ENCODE peak calls at places on chromosome 16, in five cellular contexts. W is epithelial cell of esophagus, F is uterus, T is GM12865, S is psoas muscle. K is an unnamed sample.

GRCh38 chr16:28063047-28063521 is 430 bp downstream of the GSG1L start:
- DNase-seq in F (no peak), W (no peak), T (no peak), S (no peak), K (no peak)

GRCh38 chr16:6571044-6571443 is 761.6 kb upstream of the RBFOX1 start:
- DNase-seq in T (no peak), F (no peak), W (no peak), S (no peak), K (no peak)

GRCh38 chr16:54421220-54421619 is 134.6 kb upstream of the IRX3 start:
- DNase-seq in W (no peak), S (no peak), T (no peak), F (no peak), K (no peak)

GRCh38 chr16:11403534-11403795 is 58.2 kb downstream of the RMI2 start:
- DNase-seq in S (no peak), T (no peak), W (no peak), F (no peak), K (no peak)

GRCh38 chr16:17829826-17830225 is 359.1 kb upstream of the XYLT1 start:
- DNase-seq in T (no peak), F (no peak), W (no peak), S (no peak), K (no peak)

GRCh38 chr16:79843145-79843544 is 242.6 kb upstream of the MAF start:
- DNase-seq in W (no peak), S (no peak), T (no peak), F (no peak), K (no peak)

GRCh38 chr16:66270333-66270927 is 96.1 kb upstream of the CDH5 start:
- DNase-seq in T (peak; percentile 58), S (peak; percentile 84), W (peak; percentile 53), F (peak; percentile 53), K (no peak)

GRCh38 chr16:71255721-71256120 is 25.2 kb upstream of the HYDIN start:
- DNase-seq in F (no peak), T (no peak), S (no peak), W (no peak), K (no peak)

GRCh38 chr16:86424968-86425367 is 85.4 kb upstream of the FOXF1 start:
- DNase-seq in T (no peak), F (no peak), W (no peak), S (no peak), K (no peak)

GRCh38 chr16:85898521-85899442 is at the start of gene IRF8:
- DNase-seq in W (no peak), S (peak; percentile 76), T (peak; percentile 95), F (no peak), K (no peak)

GRCh38 chr16:80034948-80035700 is 434.6 kb upstream of the MAF start:
- DNase-seq in T (no peak), S (no peak), W (no peak), F (no peak), K (no peak)

GRCh38 chr16:71895679-71896385 is 501 bp downstream of the IST1 start:
- DNase-seq in S (peak; percentile 69), W (peak; percentile 52), T (peak; percentile 57), F (no peak), K (no peak)

GRCh38 chr16:52497067-52497816 is 49.7 kb downstream of the TOX3 start:
- DNase-seq in W (peak; percentile 58), F (no peak), T (no peak), S (no peak), K (no peak)

GRCh38 chr16:79047337-79047736 is 553.2 kb downstream of the MAF start:
- DNase-seq in S (no peak), T (peak; percentile 14), F (no peak), W (peak; percentile 6), K (no peak)

GRCh38 chr16:81707411-81708321 is 71.4 kb upstream of the PLCG2 start:
- DNase-seq in W (peak; percentile 30), T (no peak), S (no peak), F (no peak), K (peak; percentile 90)

GRCh38 chr16:58088116-58088515 is 41.1 kb downstream of the CFAP20 start:
- DNase-seq in T (no peak), F (no peak), S (no peak), W (no peak), K (peak; percentile 68)

GRCh38 chr16:89564476-89565255 is 4.2 kb downstream of the RPL13 start:
- DNase-seq in W (peak; percentile 33), F (no peak), S (no peak), T (peak; percentile 52), K (no peak)

GRCh38 chr16:89358030-89359005 is 132.0 kb downstream of the ANKRD11 start:
- DNase-seq in T (peak; percentile 53), W (no peak), S (peak; percentile 50), F (no peak), K (no peak)

GRCh38 chr16:77823067-77823466 is 34.7 kb downstream of the VAT1L start:
- DNase-seq in S (no peak), W (no peak), T (no peak), F (no peak), K (no peak)
- TF ChIP-seq CTCF in S (no peak), W (no peak), T (no peak), F (no peak), K (no peak)

DNA sequence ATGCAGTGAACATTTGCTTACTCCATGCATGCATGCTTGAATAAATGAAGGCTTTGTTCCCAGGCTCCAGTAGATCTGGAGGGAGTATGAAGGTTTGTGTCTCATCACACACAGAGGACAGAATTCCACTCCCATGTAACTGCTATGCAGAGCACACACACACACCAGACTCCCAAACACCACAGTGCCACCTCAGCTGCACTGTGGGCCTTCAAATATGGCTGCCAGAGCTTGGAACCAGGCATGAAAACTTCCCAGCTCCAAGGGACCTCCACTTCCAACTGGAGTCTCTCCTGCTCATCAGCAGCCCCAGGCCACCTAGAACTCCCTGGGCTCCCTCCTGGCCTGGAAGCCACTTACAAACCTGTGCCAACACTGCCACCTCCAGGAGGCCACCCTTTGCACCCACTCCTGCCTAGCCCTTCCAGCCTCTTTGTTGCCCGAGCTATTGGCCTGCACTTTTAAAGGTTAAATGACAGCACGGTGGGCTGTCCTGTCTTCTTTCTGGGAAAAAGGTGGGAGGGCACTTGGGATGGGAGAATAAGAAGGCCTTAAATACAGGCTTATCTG is 151.2 kb downstream of the ZNF423 start:
- DNase-seq in S (no peak), W (no peak), F (no peak), T (peak; percentile 50), K (no peak)
- TF ChIP-seq CTCF in S (no peak), W (no peak), F (no peak), T (no peak), K (no peak)

GRCh38 chr16:16096161-16096857 is 127.0 kb downstream of the ABCC6 start:
- DNase-seq in S (no peak), F (peak; percentile 86), W (no peak), T (no peak), K (no peak)
- TF ChIP-seq CTCF in S (no peak), F (peak; percentile 24), W (peak; percentile 9), T (no peak), K (peak; percentile 77)

DNA sequence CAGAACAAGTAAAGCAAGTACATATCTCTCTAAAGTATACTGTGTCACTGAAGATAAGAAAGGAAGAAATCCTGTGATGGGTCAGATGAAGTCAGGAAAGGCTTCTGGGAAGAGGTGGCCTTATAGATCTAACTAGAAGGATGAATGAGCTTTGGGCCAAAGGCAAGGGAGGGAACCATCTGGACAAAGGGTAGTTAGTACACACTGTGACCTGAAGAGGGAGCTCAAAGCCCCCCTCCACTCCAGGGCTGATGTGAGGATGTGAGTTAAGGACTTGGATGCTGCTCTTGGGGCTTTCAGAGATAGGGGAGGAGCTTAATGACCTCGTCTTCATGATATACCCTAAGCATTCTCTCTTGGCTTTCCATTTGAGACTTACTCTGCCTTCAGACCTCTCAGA is 185.3 kb upstream of the CACNG3 start:
- DNase-seq in S (no peak), W (peak; percentile 4), F (no peak), T (peak; percentile 73), K (no peak)
- TF ChIP-seq CTCF in S (no peak), W (no peak), F (no peak), T (peak; percentile 68), K (peak; percentile 38)

GRCh38 chr16:69812213-69813014 is 50.3 kb downstream of the WWP2 start:
- DNase-seq in W (peak; percentile 29), S (no peak), F (no peak), T (no peak), K (no peak)

GRCh38 chr16:69814561-69814960 is 52.4 kb downstream of the WWP2 start:
- DNase-seq in T (no peak), F (no peak), W (no peak), S (no peak), K (no peak)

GRCh38 chr16:69818811-69819587 is 56.9 kb downstream of the WWP2 start:
- DNase-seq in F (no peak), T (no peak), W (no peak), S (no peak), K (no peak)

DNA sequence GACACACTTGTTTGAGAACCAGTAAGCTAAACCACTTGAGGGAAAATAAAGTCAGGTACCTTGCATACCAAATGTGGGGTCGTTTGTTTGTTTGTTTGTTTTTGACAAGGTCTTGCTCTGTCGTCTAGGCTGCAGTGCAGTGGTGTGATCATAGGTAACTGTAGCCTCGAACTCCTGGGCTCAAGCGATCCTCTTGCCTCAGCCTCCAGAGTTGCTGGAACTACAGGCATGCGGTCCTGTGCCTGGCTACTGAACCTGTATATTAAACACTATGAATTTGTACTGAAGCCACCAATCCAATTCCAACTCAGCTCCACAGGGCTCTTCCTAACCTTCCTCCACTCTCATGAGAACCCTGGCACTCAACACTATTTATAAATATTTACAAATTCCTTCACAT is 51.9 kb downstream of the WWP2 start:
- DNase-seq in S (no peak), W (no peak), T (no peak), F (no peak), K (no peak)
- TF ChIP-seq CTCF in S (no peak), W (no peak), T (no peak), F (no peak), K (no peak)

GRCh38 chr16:24577167-24577566 is 37.8 kb downstream of the RBBP6 start:
- DNase-seq in T (no peak), W (peak; percentile 36), S (no peak), F (no peak), K (no peak)

GRCh38 chr16:24583494-24583893 is 44.1 kb downstream of the RBBP6 start:
- DNase-seq in T (no peak), W (no peak), S (no peak), F (no peak), K (no peak)

GRCh38 chr16:24580665-24581064 is 41.3 kb downstream of the RBBP6 start:
- DNase-seq in F (no peak), W (peak; percentile 36), T (no peak), S (no peak), K (no peak)
- TF ChIP-seq CTCF in F (peak; percentile 51), W (peak; percentile 48), T (no peak), S (peak; percentile 28), K (peak; percentile 86)

GRCh38 chr16:84724619-84725307 is 25.0 kb downstream of the USP10 start:
- DNase-seq in F (no peak), T (peak; percentile 58), S (no peak), W (no peak), K (no peak)
- TF ChIP-seq CTCF in F (no peak), T (no peak), S (no peak), W (no peak), K (no peak)

K was measured in chondrocyte.